ENCODE peak calls at places on chromosomes 4 and X, in four cellular contexts. V, Z, U and W are unnamed samples.

GRCh38 chr4:121876976-121877773 is 6.9 kb upstream of the BBS7 start:
- DNase-seq in U (no peak), V (no peak), Z (no peak), W (no peak)

GRCh38 chr4:118389731-118390520 is 37.1 kb upstream of the PRSS12 start:
- DNase-seq in U (no peak), V (no peak), Z (no peak), W (no peak)

GRCh38 chr4:187276786-187277408 is 553.2 kb upstream of the FAT1 start:
- DNase-seq in Z (no peak), U (no peak), V (no peak), W (no peak)

GRCh38 chr4:168319486-168320019 is 1.0 kb upstream of the DDX60 start:
- DNase-seq in U (no peak), V (no peak), Z (no peak), W (no peak)

GRCh38 chrX:150324035-150324728 is 38.9 kb upstream of the MAMLD1 start:
- DNase-seq in V (peak; percentile 4), Z (peak; percentile 3), U (peak; percentile 22), W (peak; percentile 7)

GRCh38 chr4:77104405-77105292 is 28.9 kb upstream of the CCNI start:
- DNase-seq in V (no peak), U (no peak), Z (peak; percentile 37), W (no peak)

GRCh38 chrX:44705817-44706551 is 137.8 kb upstream of the DUSP21 start:
- DNase-seq in Z (peak; percentile 36), U (no peak), V (peak; percentile 83), W (no peak)

GRCh38 chrX:50747471-50747900 is 66.5 kb downstream of the SHROOM4 start:
- DNase-seq in Z (peak; percentile 17), U (no peak), V (peak; percentile 3), W (peak; percentile 15)

GRCh38 chr4:104728380-104729122 is 233.9 kb upstream of the CXXC4 start:
- DNase-seq in V (peak; percentile 85), U (peak; percentile 83), Z (no peak), W (peak; percentile 79)

GRCh38 chr4:153538408-153539057 is 72.4 kb downstream of the TMEM131L start:
- DNase-seq in Z (no peak), U (no peak), V (no peak), W (no peak)

GRCh38 chr4:110183058-110183457 is 15.4 kb downstream of the ELOVL6 start:
- DNase-seq in U (no peak), Z (peak; percentile 21), V (no peak), W (no peak)

GRCh38 chr4:151575646-151576045 is 166.7 kb downstream of the FHIP1A start:
- DNase-seq in V (no peak), Z (no peak), U (no peak), W (no peak)

GRCh38 chrX:104707572-104707971 is 141.6 kb downstream of the IL1RAPL2 start:
- DNase-seq in V (no peak), Z (no peak), U (no peak), W (no peak)

GRCh38 chrX:38277802-38278201 is 49.5 kb downstream of the RPGR start:
- DNase-seq in V (peak; percentile 62), U (no peak), Z (no peak), W (no peak)

GRCh38 chrX:150790021-150790420 is 96.8 kb downstream of the MTMR1 start:
- DNase-seq in U (no peak), Z (no peak), V (no peak), W (no peak)

GRCh38 chr4:140099993-140100392 is 54.0 kb downstream of the MAML3 start:
- DNase-seq in U (no peak), Z (no peak), V (no peak), W (no peak)

GRCh38 chr4:19547463-19547862 is 704.2 kb upstream of the SLIT2 start:
- DNase-seq in Z (no peak), V (no peak), U (no peak), W (no peak)

GRCh38 chr4:154560824-154561231 is 2.0 kb upstream of the FGB start:
- DNase-seq in Z (no peak), U (no peak), V (peak; percentile 90), W (no peak)

GRCh38 chr4:15149842-15150592 is 147.7 kb downstream of the CPEB2 start:
- DNase-seq in Z (peak; percentile 94), U (peak; percentile 27), V (peak; percentile 93), W (no peak)

GRCh38 chrX:129980540-129981206 is 1.8 kb upstream of the BCORL1 start:
- DNase-seq in V (peak; percentile 25), Z (no peak), U (no peak), W (no peak)

GRCh38 chr4:131603705-131604104 is 1545.4 kb upstream of the PCDH10 start:
- DNase-seq in Z (no peak), V (no peak), U (no peak), W (no peak)

GRCh38 chr4:23423540-23423939 is 466.3 kb downstream of the PPARGC1A start:
- DNase-seq in Z (no peak), U (no peak), V (no peak), W (no peak)

GRCh38 chrX:34381241-34381640 is 249.1 kb upstream of the FAM47A start:
- DNase-seq in U (no peak), Z (no peak), V (no peak), W (no peak)

GRCh38 chrX:132737743-132738142 is 220.7 kb downstream of the HS6ST2 start:
- DNase-seq in U (peak; percentile 13), V (no peak), Z (no peak), W (no peak)

GRCh38 chrX:130114141-130114561 is 3.9 kb upstream of the ELF4 start:
- DNase-seq in U (no peak), Z (peak; percentile 44), V (no peak), W (no peak)

GRCh38 chr4:5888222-5888701 is 4.6 kb downstream of the CRMP1 start:
- DNase-seq in V (no peak), Z (no peak), U (no peak), W (no peak)

GRCh38 chr4:84146300-84146942 is 352.7 kb downstream of the NKX6-1 start:
- DNase-seq in U (no peak), V (no peak), Z (no peak), W (no peak)

GRCh38 chr4:185395255-185395955 is at the start of gene LRP2BP:
- DNase-seq in U (no peak), V (peak; percentile 59), Z (no peak), W (no peak)

GRCh38 chr4:182454440-182455013 is 211.3 kb downstream of the TENM3 start:
- DNase-seq in U (no peak), V (no peak), Z (no peak), W (no peak)

GRCh38 chr4:113293673-113294072 is 244.2 kb downstream of the ANK2 start:
- DNase-seq in U (no peak), V (no peak), Z (no peak), W (no peak)
- H3K4me3 ChIP-seq in U (no peak overlapping the region), V (no peak overlapping the region), Z (no peak overlapping the region), W (no peak overlapping the region)

GRCh38 chr4:101851671-101852070 is 61.1 kb downstream of the BANK1 start:
- DNase-seq in V (no peak), Z (no peak), U (no peak), W (no peak)
- H3K27ac ChIP-seq in V (no peak overlapping the region), Z (no peak overlapping the region), U (no peak overlapping the region), W (no peak overlapping the region)

GRCh38 chr4:37973481-37973880 is 13.3 kb downstream of the PTTG2 start:
- DNase-seq in U (no peak), V (no peak), Z (no peak), W (no peak)

GRCh38 chr4:37976513-37976912 is 16.3 kb downstream of the PTTG2 start:
- DNase-seq in V (peak; percentile 39), U (no peak), Z (no peak), W (no peak)

GRCh38 chr4:37978509-37978908 is 18.3 kb downstream of the PTTG2 start:
- DNase-seq in U (no peak), Z (no peak), V (no peak), W (no peak)

GRCh38 chr4:37977471-37978452 is 17.6 kb downstream of the PTTG2 start:
- DNase-seq in V (peak; percentile 23), Z (peak; percentile 55), U (peak; percentile 26), W (no peak)

GRCh38 chr4:37976991-37977470 is 16.8 kb downstream of the PTTG2 start:
- DNase-seq in V (peak; percentile 65), Z (peak; percentile 80), U (peak; percentile 24), W (no peak)
- TF ChIP-seq TCF7L2 in V (no peak), Z (no peak), U (no peak), W (no peak)

GRCh38 chrX:65821721-65822496 is 154.5 kb downstream of the MSN start:
- DNase-seq in V (no peak), U (no peak), Z (no peak), W (no peak)
- H3K4me3 ChIP-seq in V (no peak overlapping the region), U (no peak overlapping the region), Z (no peak overlapping the region), W (peak overlapping the region; percentile 9)

GRCh38 chr4:183908284-183908683 is 3.2 kb downstream of the STOX2 start:
- DNase-seq in U (no peak), V (no peak), Z (no peak), W (no peak)

GRCh38 chr4:183906486-183906735 is 1.3 kb downstream of the STOX2 start:
- DNase-seq in V (no peak), Z (no peak), U (no peak), W (no peak)

GRCh38 chr4:183906736-183907651 is 1.9 kb downstream of the STOX2 start:
- DNase-seq in Z (no peak), V (no peak), U (no peak), W (no peak)

GRCh38 chr4:183905081-183905592 is at the start of gene STOX2:
- DNase-seq in V (peak; percentile 26), U (no peak), Z (no peak), W (no peak)

DNA sequence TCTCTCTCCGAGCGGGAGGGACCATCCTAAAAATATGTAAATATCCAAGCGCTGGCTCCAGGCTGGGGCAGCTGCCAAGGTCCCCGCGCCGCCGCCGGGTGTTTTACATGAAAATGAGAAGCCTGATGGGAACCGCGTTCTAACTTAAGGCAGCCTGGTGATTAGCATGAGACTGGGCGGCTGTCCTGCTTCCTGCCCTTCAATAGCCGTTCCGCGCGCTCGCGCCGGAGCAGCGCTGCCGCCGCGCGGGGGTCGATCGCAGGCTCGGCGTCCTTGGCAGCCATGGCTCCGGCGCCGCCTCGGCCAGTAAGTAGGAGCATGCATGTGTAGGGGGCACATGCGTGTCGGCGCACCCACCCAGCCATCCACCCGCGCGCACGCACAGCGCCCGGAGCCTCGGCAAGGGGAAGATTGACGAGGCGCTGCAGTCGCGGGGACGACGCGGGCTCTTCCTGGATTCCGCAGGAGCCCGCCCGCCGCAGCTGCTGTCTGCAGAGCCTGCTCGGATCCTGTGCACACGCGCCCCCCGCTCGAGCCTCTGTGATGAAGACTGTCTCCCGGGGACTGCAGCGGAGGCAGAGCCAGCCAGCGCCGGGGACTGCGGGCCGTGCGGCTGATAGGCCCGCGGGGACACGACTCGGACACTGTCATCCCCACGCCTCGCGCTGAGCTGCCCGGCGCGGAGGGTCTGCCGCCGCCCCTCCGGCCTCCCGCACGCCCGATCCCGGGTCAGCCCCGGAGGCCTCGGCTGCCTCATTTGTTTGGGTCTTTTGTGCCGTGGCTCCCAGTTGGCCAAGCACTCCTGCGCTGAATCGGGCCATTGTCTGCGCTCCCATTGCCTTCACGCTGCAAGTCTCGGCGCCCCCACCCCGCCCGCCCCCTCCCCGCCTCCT is 732 bp downstream of the STOX2 start:
- DNase-seq in Z (no peak), V (no peak), U (no peak), W (no peak)
- H3K27ac ChIP-seq in Z (no peak overlapping the region), V (no peak overlapping the region), U (no peak overlapping the region), W (no peak overlapping the region)